ENCODE peak calls at places on chromosomes 2 and 18, in four cellular contexts. V is IMR-90, L is pancreas, Y is MM.1S. Q is an unnamed sample.

GRCh38 chr2:239152239-239152915 is 248.4 kb downstream of the HDAC4 start:
- DNase-seq in V (no peak), L (no peak), Y (no peak), Q (no peak)

GRCh38 chr2:179438653-179439052 is 174.0 kb upstream of the SESTD1 start:
- DNase-seq in Y (no peak), L (no peak), V (no peak), Q (no peak)

GRCh38 chr2:199136681-199137080 is 321.1 kb downstream of the SATB2 start:
- DNase-seq in Y (no peak), L (peak), V (peak), Q (no peak)

GRCh38 chr18:54848121-54848520 is 19.8 kb downstream of the RAB27B start:
- DNase-seq in Y (no peak), V (no peak), L (no peak), Q (no peak)

GRCh38 chr2:117832905-117833613 is 18.6 kb downstream of the DDX18 start:
- DNase-seq in L (no peak), V (peak), Y (no peak), Q (no peak)

GRCh38 chr18:58257461-58257860 is 213.4 kb downstream of the NEDD4L start:
- DNase-seq in Y (no peak), L (no peak), V (peak), Q (no peak)

GRCh38 chr18:53984021-53984420 is 240.4 kb downstream of the MBD2 start:
- DNase-seq in V (no peak), Y (no peak), L (no peak), Q (no peak)

GRCh38 chr18:23106575-23106974 is 28.7 kb upstream of the CABLES1 start:
- DNase-seq in V (peak), L (no peak), Y (no peak), Q (peak)

GRCh38 chr18:47683774-47684173 is 246.7 kb downstream of the SMAD2 start:
- DNase-seq in V (no peak), Y (no peak), L (no peak), Q (no peak)

GRCh38 chr2:11127791-11128190 is 27.5 kb upstream of the SLC66A3 start:
- DNase-seq in L (no peak), Y (no peak), V (no peak), Q (no peak)

GRCh38 chr2:51031004-51031791 is 734 bp downstream of the NRXN1 start:
- DNase-seq in V (no peak), L (no peak), Y (no peak), Q (no peak)

GRCh38 chr2:122236152-122236892 is 480.9 kb downstream of the TSN start:
- DNase-seq in L (peak), V (no peak), Y (no peak), Q (no peak)

GRCh38 chr2:25936889-25937545 is 45.3 kb downstream of the KIF3C start:
- DNase-seq in L (no peak), Y (no peak), V (no peak), Q (no peak)

GRCh38 chr2:111157071-111157661 is 36.5 kb downstream of the BCL2L11 start:
- DNase-seq in V (no peak), L (no peak), Y (peak), Q (no peak)

GRCh38 chr2:240911641-240912265 is 5.6 kb downstream of the CROCC2 start:
- DNase-seq in Y (no peak), V (peak), L (no peak), Q (no peak)

GRCh38 chr2:233832414-233832813 is 21.9 kb downstream of the HJURP start:
- DNase-seq in V (peak), L (no peak), Y (no peak), Q (no peak)

GRCh38 chr2:20682166-20682565 is 15.2 kb downstream of the GDF7 start:
- DNase-seq in Y (no peak), L (no peak), V (peak), Q (no peak)

GRCh38 chr2:124318913-124319312 is 293.8 kb downstream of the CNTNAP5 start:
- DNase-seq in Y (no peak), L (no peak), V (no peak), Q (no peak)

GRCh38 chr2:239601201-239601851 is 200.5 kb upstream of the HDAC4 start:
- DNase-seq in V (no peak), Y (no peak), L (no peak), Q (peak)

GRCh38 chr2:61432990-61433389 is 37.9 kb downstream of the USP34 start:
- DNase-seq in V (no peak), Y (no peak), L (no peak), Q (peak)

GRCh38 chr2:16012626-16013501 is 72.5 kb downstream of the MYCN start:
- DNase-seq in V (no peak), Y (peak), L (no peak), Q (peak)

GRCh38 chr2:173145454-173145853 is 69.8 kb downstream of the MAP3K20 start:
- DNase-seq in V (no peak), L (no peak), Y (no peak), Q (no peak)

GRCh38 chr2:152200562-152201465 is 25.3 kb upstream of the STAM2 start:
- DNase-seq in L (peak), Y (no peak), V (peak), Q (peak)

GRCh38 chr2:65316072-65316471 is 88.4 kb downstream of the ACTR2 start:
- DNase-seq in Y (no peak), L (no peak), V (peak), Q (no peak)

GRCh38 chr2:176285321-176285720 is 16.1 kb downstream of the MTX2 start:
- DNase-seq in L (no peak), V (no peak), Y (no peak), Q (no peak)

GRCh38 chr18:4631239-4631638 is 176.1 kb upstream of the DLGAP1 start:
- DNase-seq in Y (no peak), L (no peak), V (no peak), Q (no peak)

GRCh38 chr2:118668431-118669424 is 178.7 kb downstream of the EN1 start:
- DNase-seq in Y (no peak), V (peak), L (no peak), Q (no peak)

GRCh38 chr2:39531220-39531777 is 94.2 kb upstream of the MAP4K3 start:
- DNase-seq in V (no peak), Y (no peak), L (no peak), Q (no peak)

GRCh38 chr2:39537150-39537549 is 100.1 kb upstream of the MAP4K3 start:
- DNase-seq in V (no peak), L (no peak), Y (no peak), Q (no peak)

GRCh38 chr2:39532933-39533332 is 95.8 kb upstream of the MAP4K3 start:
- DNase-seq in V (no peak), L (no peak), Y (no peak), Q (no peak)

GRCh38 chr2:39535606-39536185 is 98.6 kb upstream of the MAP4K3 start:
- DNase-seq in L (no peak), V (no peak), Y (no peak), Q (no peak)

GRCh38 chr2:39534095-39534711 is 97.1 kb upstream of the MAP4K3 start:
- DNase-seq in V (no peak), Y (no peak), L (no peak), Q (no peak)
- TF ChIP-seq CTCF in V (no peak), Y (no peak), L (no peak), Q (no peak)

GRCh38 chr18:9055185-9055584 is 47.3 kb upstream of the NDUFV2 start:
- DNase-seq in V (peak), L (no peak), Y (peak), Q (no peak)
- TF ChIP-seq CTCF in V (peak), L (no peak), Y (peak), Q (no peak)

GRCh38 chr2:221371347-221371746 is 200.8 kb downstream of the EPHA4 start:
- DNase-seq in L (no peak), Y (no peak), V (no peak), Q (no peak)

GRCh38 chr2:221370942-221371221 is 201.2 kb downstream of the EPHA4 start:
- DNase-seq in V (no peak), Y (no peak), L (no peak), Q (no peak)

GRCh38 chr2:221374234-221374633 is 197.9 kb downstream of the EPHA4 start:
- DNase-seq in V (no peak), Y (no peak), L (no peak), Q (no peak)

GRCh38 chr2:221370076-221370941 is 201.8 kb downstream of the EPHA4 start:
- DNase-seq in Y (no peak), V (no peak), L (no peak), Q (no peak)

GRCh38 chr2:221372156-221372870 is 199.8 kb downstream of the EPHA4 start:
- DNase-seq in L (no peak), Y (no peak), V (no peak), Q (no peak)
- TF ChIP-seq CTCF in L (no peak), Y (no peak), V (peak), Q (no peak)

GRCh38 chr2:232333361-232334135 is 45.0 kb upstream of the ALPP start:
- DNase-seq in V (no peak), L (no peak), Y (no peak), Q (peak)
- TF ChIP-seq CTCF in V (peak), L (no peak), Y (peak), Q (no peak)

GRCh38 chr18:76435321-76435989 is 59.6 kb downstream of the ZNF516 start:
- DNase-seq in Y (no peak), V (no peak), L (no peak), Q (no peak)
- TF ChIP-seq CTCF in Y (no peak), V (no peak), L (no peak), Q (no peak)

Q was measured in mucosa of descending colon.